ENCODE peak calls at places on chromosomes 13 and 19, in ten cellular contexts. B is GM23248; C is mesendoderm; X is stimulated activated CD4-positive, alpha-beta T cell treated with anti-CD3 and anti-CD28 coated beads, Interleukin-2, amount 100 ng/mL, for 48 hours; G is activated CD4-positive, CD25-positive, alpha-beta regulatory T cell; L is renal cortical epithelial cell; I is AG10803; M is GF-D8; R is iPS DF 19.7; T is Calu3. N is an unnamed sample.

GRCh38 chr13:20711301-20712044 is 8.0 kb downstream of the IL17D start:
- DNase-seq in B (peak; percentile 53), C (peak; percentile 88), X (no peak), G (no peak), L (peak; percentile 7), I (no peak), M (no peak), R (no peak), T (no peak), N (no peak)

GRCh38 chr13:97346561-97347254 is 87.3 kb upstream of the RAP2A start:
- DNase-seq in B (no peak), C (no peak), X (no peak), G (no peak), L (no peak), I (no peak), M (no peak), R (no peak), T (no peak), N (no peak)

GRCh38 chr19:30878456-30878855 is 470.8 kb downstream of the TSHZ3 start:
- DNase-seq in B (no peak), C (no peak), X (no peak), G (no peak), L (no peak), I (no peak), M (no peak), R (no peak), T (no peak), N (no peak)

GRCh38 chr19:18709546-18709945 is 26.1 kb downstream of the CRTC1 start:
- DNase-seq in B (no peak), C (no peak), X (no peak), G (no peak), L (no peak), I (no peak), M (no peak), R (no peak), T (no peak), N (no peak)

GRCh38 chr19:12840091-12841079 is 2.1 kb downstream of the MAST1 start:
- DNase-seq in B (peak; percentile 86), C (peak; percentile 98), X (peak; percentile 56), G (no peak), L (peak; percentile 56), I (peak; percentile 46), M (no peak), R (no peak), T (peak; percentile 59), N (peak; percentile 69)

GRCh38 chr19:42132030-42132628 is at the start of gene POU2F2:
- DNase-seq in B (no peak), C (peak; percentile 37), X (peak; percentile 71), G (peak; percentile 75), L (no peak), I (no peak), M (no peak), R (no peak), T (no peak), N (peak; percentile 62)

GRCh38 chr19:46520616-46521015 is 24.9 kb upstream of the PNMA8B start:
- DNase-seq in B (no peak), C (peak; percentile 67), X (no peak), G (no peak), L (no peak), I (no peak), M (no peak), R (no peak), T (no peak), N (no peak)

GRCh38 chr19:1097810-1098176 is 2.6 kb upstream of the POLR2E start:
- DNase-seq in B (no peak), C (no peak), X (no peak), G (no peak), L (peak; percentile 60), I (peak; percentile 25), M (no peak), R (no peak), T (no peak), N (no peak)

GRCh38 chr13:76016799-76017198 is 380.7 kb downstream of the LMO7 start:
- DNase-seq in B (peak; percentile 42), C (peak; percentile 67), X (no peak), G (no peak), L (peak; percentile 47), I (peak; percentile 19), M (no peak), R (no peak), T (peak; percentile 9), N (no peak)

GRCh38 chr13:32663660-32664059 is 77.4 kb downstream of the PDS5B start:
- DNase-seq in B (no peak), C (no peak), X (no peak), G (no peak), L (no peak), I (no peak), M (no peak), R (no peak), T (no peak), N (no peak)

GRCh38 chr19:18001837-18002345 is 6.1 kb upstream of the ARRDC2 start:
- DNase-seq in B (no peak), C (no peak), X (no peak), G (no peak), L (no peak), I (no peak), M (no peak), R (no peak), T (no peak), N (no peak)